ENCODE peak calls at places on chromosome 2, in four cellular contexts. O is aorta, L is fibroblast of lung, Y is endodermal cell. S is an unnamed sample.

GRCh38 chr2:235127909-235128308 is 176.1 kb downstream of the SH3BP4 start:
- DNase-seq in O (no peak), L (peak; percentile 8), Y (no peak), S (no peak)

GRCh38 chr2:16553222-16553621 is 112.4 kb downstream of the CYRIA start:
- DNase-seq in O (no peak), L (peak; percentile 15), Y (peak; percentile 74), S (peak; percentile 8)

GRCh38 chr2:200048421-200048820 is 93.0 kb downstream of the MAIP1 start:
- DNase-seq in O (no peak), L (no peak), Y (no peak), S (no peak)

GRCh38 chr2:86298411-86299390 is 38.7 kb downstream of the REEP1 start:
- DNase-seq in O (no peak), L (no peak), Y (peak; percentile 72), S (peak; percentile 67)

GRCh38 chr2:162037028-162037795 is 36.8 kb downstream of the DPP4 start:
- DNase-seq in O (no peak), L (no peak), Y (peak; percentile 61), S (peak; percentile 36)

GRCh38 chr2:89763581-89764485 is 1072.4 kb downstream of the RPIA start:
- DNase-seq in O (peak; percentile 77), L (no peak), Y (no peak), S (peak; percentile 17)

GRCh38 chr2:215973954-215974699 is 39.2 kb downstream of the MREG start:
- DNase-seq in O (no peak), L (no peak), Y (no peak), S (peak; percentile 17)

GRCh38 chr2:159671047-159671446 is 41.3 kb upstream of the MARCHF7 start:
- DNase-seq in O (no peak), L (no peak), Y (no peak), S (no peak)

DNA sequence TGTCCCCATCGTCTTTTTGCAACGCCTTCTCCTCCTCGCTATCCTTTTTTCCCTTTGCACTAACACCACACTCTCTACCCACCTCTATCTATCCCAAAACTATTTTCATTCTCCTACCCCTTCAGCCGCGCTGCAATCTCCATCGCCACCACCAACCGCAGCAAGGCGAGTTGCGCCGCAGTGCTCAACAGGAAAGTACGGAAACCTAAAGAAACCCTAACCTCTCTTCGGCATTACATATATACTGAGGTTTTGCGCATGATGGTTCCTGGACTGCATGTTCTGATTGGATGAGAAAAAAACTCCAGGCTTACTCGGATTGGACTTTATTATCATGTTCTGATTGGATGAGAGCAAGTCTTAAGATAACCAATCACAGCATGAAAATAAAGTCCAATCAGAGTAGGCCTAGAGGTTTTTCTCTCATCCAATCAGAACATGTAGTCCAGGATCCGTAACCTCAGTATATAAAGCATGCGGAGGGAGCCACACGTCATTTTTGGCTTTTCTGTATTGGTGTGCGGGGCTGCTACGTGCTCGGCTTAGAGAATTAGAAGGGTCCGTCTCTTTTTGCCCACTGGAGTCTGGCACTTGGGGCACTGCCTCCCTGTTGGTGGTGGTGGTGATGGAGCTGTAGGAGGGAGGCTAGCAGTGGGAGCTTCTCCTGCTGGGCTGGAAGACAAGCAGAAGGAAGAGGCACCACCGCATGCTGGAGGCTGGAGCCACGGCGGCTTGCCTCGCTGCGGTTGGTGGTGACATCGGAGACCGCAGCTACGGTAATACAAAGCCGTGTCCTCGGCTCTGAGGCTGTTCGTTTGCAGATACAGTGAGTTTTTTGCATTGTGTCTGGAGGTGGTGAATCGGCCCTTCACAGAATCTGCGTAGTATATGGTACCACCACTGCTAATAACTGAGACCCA is 76.1 kb downstream of the TEKT4 start:
- DNase-seq in O (no peak), L (no peak), Y (no peak), S (no peak)
- H3K27me3 ChIP-seq in O (no peaks in the 10 kb centered on the region), L (no peaks in the 10 kb centered on the region), Y (no peaks in the 10 kb centered on the region), S (no peaks in the 10 kb centered on the region)

GRCh38 chr2:68365087-68365486 is at the start of gene PLEK:
- DNase-seq in O (peak; percentile 76), L (no peak), Y (no peak), S (no peak)
- H3K4me3 ChIP-seq in O (no peak within 1 kb of the TSS), L (no peak within 1 kb of the TSS), Y (no peak within 1 kb of the TSS), S (no peak within 1 kb of the TSS)

GRCh38 chr2:109132626-109133025 is 3.6 kb downstream of the SH3RF3 start:
- DNase-seq in O (no peak), L (no peak), Y (no peak), S (no peak)
- H3K27me3 ChIP-seq in O (no peaks in the 10 kb centered on the region), L (no peaks in the 10 kb centered on the region), Y (peaks cover 58% of the 10 kb centered on the region), S (peaks cover 33% of the 10 kb centered on the region)

GRCh38 chr2:74556159-74556558 is 1.6 kb downstream of the DOK1 start:
- DNase-seq in O (no peak), L (no peak), Y (no peak), S (no peak)

GRCh38 chr2:74552914-74553811 is 579 bp downstream of the LOXL3 start:
- DNase-seq in O (no peak), L (no peak), Y (peak; percentile 82), S (peak; percentile 84)

GRCh38 chr2:74553892-74554820 is at the start of the genes DOK1 and LOXL3:
- DNase-seq in O (peak; percentile 96), L (peak; percentile 91), Y (peak; percentile 94), S (peak; percentile 98)

GRCh38 chr2:74555610-74556103 is 1.1 kb downstream of the DOK1 start:
- DNase-seq in O (no peak), L (no peak), Y (peak; percentile 58), S (no peak)

GRCh38 chr2:74554821-74555531 is 456 bp downstream of the DOK1 start:
- DNase-seq in O (peak; percentile 86), L (peak; percentile 53), Y (peak; percentile 85), S (peak; percentile 89)
- H3K4me3 ChIP-seq in O (peak overlapping the region; percentile 39), L (peak overlapping the region; percentile 52), Y (peak overlapping the region; percentile 96), S (peak overlapping the region; percentile 91)

DNA sequence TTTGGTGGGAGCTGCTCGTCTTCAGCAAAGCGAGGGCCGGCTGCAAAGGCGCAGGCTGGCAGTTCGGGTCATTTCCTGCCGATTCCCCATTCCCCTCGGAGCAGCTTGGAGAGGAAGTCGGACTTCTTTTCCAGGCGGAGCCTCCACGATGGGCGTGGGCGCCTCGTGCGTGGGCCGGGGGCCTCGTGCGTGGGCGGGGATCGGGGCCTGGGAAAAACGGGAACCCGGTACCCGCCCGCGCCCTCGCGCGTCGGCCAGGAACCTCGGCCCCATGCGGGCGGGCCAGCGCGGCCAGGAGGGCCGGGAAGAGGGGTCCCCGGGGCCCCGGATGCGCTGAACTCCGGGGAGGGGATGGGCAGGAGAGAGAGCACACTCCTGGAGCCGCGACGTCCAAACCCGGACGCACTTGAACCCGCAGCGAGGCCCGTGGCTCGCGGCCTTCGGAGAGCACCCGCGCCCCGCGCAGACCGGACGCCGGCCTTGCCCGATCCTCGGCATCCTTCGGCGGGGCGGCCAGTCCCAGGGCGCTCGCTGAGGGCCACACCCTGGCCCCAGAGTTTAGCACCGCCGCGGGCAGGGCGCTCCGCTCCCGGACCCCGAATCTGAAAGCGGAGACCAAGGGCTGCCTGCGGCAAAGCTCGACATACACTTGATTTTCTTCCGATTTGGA is 368.4 kb downstream of the MTX2 start:
- DNase-seq in O (peak; percentile 92), L (peak; percentile 72), Y (peak; percentile 80), S (peak; percentile 87)
- H3K27me3 ChIP-seq in O (no peaks in the 10 kb centered on the region), L (peaks cover 2% of the 10 kb centered on the region), Y (peaks cover 82% of the 10 kb centered on the region), S (peaks cover 28% of the 10 kb centered on the region)

S was measured in H7.